ENCODE peak calls at places on chromosomes 4 and X, in six cellular contexts. D, O, Q, J, L and H are unnamed samples.
A peak's percentile ranks its signal among the peaks of the same experiment; 100 is the strongest.

GRCh38 chr4:174122705-174123104 is 160.8 kb downstream of the FBXO8 start:
- DNase-seq in D (no peak), O (no peak), Q (no peak), J (no peak), L (no peak), H (no peak)

GRCh38 chrX:153469811-153470410 is 465 bp downstream of the HAUS7 start:
- DNase-seq in D (peak; percentile 65), O (no peak), Q (no peak), J (no peak), L (no peak), H (no peak)

GRCh38 chrX:136674270-136674986 is 26.5 kb downstream of the CD40LG start:
- DNase-seq in D (no peak), O (no peak), Q (no peak), J (no peak), L (no peak), H (no peak)

GRCh38 chr4:77349361-77349760 is 192.4 kb downstream of the CCNG2 start:
- DNase-seq in D (no peak), O (no peak), Q (no peak), J (no peak), L (no peak), H (no peak)

GRCh38 chr4:17587094-17587822 is 10.3 kb downstream of the LAP3 start:
- DNase-seq in D (no peak), O (peak; percentile 34), Q (no peak), J (no peak), L (no peak), H (no peak)

GRCh38 chr4:40581254-40582140 is 48.2 kb downstream of the RBM47 start:
- DNase-seq in D (no peak), O (no peak), Q (no peak), J (no peak), L (no peak), H (no peak)

GRCh38 chr4:70746179-70746839 is 24.5 kb downstream of the RUFY3 start:
- DNase-seq in D (no peak), O (no peak), Q (no peak), J (no peak), L (no peak), H (no peak)

GRCh38 chrX:75746891-75747639 is 38.0 kb downstream of the MAGEE2 start:
- DNase-seq in D (no peak), O (peak; percentile 1), Q (no peak), J (no peak), L (peak; percentile 45), H (peak; percentile 15)

GRCh38 chr4:15004701-15005301 is 2.5 kb downstream of the CPEB2 start:
- DNase-seq in D (peak; percentile 45), O (peak; percentile 20), Q (no peak), J (no peak), L (peak; percentile 58), H (peak; percentile 39)

GRCh38 chr4:11428701-11429571 is at the start of gene HS3ST1:
- DNase-seq in D (no peak), O (no peak), Q (peak; percentile 94), J (no peak), L (peak; percentile 89), H (peak; percentile 78)

GRCh38 chr4:48017108-48017527 is 546 bp downstream of the NIPAL1 start:
- DNase-seq in D (peak; percentile 58), O (no peak), Q (peak; percentile 51), J (no peak), L (peak; percentile 72), H (no peak)

GRCh38 chr4:141668200-141668599 is 31.8 kb downstream of the IL15 start:
- DNase-seq in D (no peak), O (no peak), Q (no peak), J (no peak), L (no peak), H (no peak)

GRCh38 chr4:106160560-106160959 is 155.4 kb downstream of the TBCK start:
- DNase-seq in D (no peak), O (no peak), Q (no peak), J (no peak), L (no peak), H (no peak)

GRCh38 chr4:110059556-110060191 is 138.7 kb downstream of the ELOVL6 start:
- DNase-seq in D (no peak), O (no peak), Q (no peak), J (peak; percentile 54), L (no peak), H (no peak)

GRCh38 chr4:35604724-35605123 is 639.6 kb downstream of the ARAP2 start:
- DNase-seq in D (no peak), O (no peak), Q (no peak), J (no peak), L (no peak), H (no peak)

GRCh38 chr4:163901305-163901704 is 406.8 kb downstream of the TMA16 start:
- DNase-seq in D (no peak), O (no peak), Q (no peak), J (no peak), L (no peak), H (no peak)

GRCh38 chrX:40806511-40807220 is 71.3 kb upstream of the MED14 start:
- DNase-seq in D (peak; percentile 27), O (no peak), Q (no peak), J (no peak), L (no peak), H (no peak)

GRCh38 chrX:63661676-63662075 is 123.3 kb downstream of the ARHGEF9 start:
- DNase-seq in D (no peak), O (no peak), Q (no peak), J (no peak), L (no peak), H (no peak)

GRCh38 chr4:37689353-37689752 is 3.2 kb upstream of the RELL1 start:
- DNase-seq in D (no peak), O (no peak), Q (no peak), J (no peak), L (no peak), H (no peak)

GRCh38 chr4:41645716-41646115 is 102.8 kb downstream of the PHOX2B start:
- DNase-seq in D (no peak), O (no peak), Q (no peak), J (no peak), L (no peak), H (no peak)

GRCh38 chr4:41644915-41645295 is 103.6 kb downstream of the PHOX2B start:
- DNase-seq in D (no peak), O (no peak), Q (no peak), J (no peak), L (no peak), H (no peak)

GRCh38 chr4:41646862-41647261 is 101.7 kb downstream of the PHOX2B start:
- DNase-seq in D (no peak), O (no peak), Q (no peak), J (no peak), L (no peak), H (no peak)

GRCh38 chr4:41647368-41647767 is 101.2 kb downstream of the PHOX2B start:
- DNase-seq in D (no peak), O (no peak), Q (no peak), J (no peak), L (no peak), H (no peak)

DNA sequence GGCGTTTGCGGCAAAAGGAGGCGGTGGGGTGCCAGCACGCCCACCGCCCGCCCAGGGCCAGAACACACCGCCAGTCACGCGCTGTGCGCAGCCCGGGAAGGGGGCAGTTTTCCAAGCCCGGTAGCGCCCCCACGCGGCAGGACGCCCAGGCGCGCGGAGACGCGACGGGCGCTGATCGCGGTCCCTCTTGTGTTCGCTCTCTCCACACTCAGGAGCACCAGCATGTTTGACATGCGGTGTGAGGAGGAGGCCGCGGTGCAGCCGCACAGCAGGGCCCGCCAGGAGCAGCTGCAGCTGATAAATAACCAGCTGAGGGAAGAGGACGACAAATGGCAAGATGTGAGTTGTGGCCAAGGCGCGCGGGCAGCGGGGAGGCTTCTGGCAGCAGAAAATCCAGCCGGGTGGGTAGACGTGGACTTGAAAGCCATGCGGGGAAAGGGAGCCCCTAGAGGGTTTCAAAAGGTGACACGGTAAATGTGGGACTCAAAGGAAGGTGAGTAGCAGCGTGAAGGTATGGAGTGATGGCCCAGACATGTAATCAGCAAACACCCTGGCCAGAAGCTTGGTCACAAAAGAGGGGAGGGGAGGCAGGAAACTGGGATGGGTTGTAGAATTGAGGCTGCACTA is 104.1 kb downstream of the PHOX2B start:
- DNase-seq in D (peak; percentile 57), O (peak; percentile 3), Q (no peak), J (no peak), L (peak; percentile 99), H (peak; percentile 55)
- TF ChIP-seq ZNF274 in D (no peak), O (no peak), Q (no peak), J (no peak), L (no peak), H (no peak)

GRCh38 chr4:122826000-122826595 is 533 bp upstream of the FGF2 start:
- DNase-seq in D (no peak), O (no peak), Q (no peak), J (no peak), L (no peak), H (no peak)

GRCh38 chr4:122822466-122822865 is 4.2 kb upstream of the FGF2 start:
- DNase-seq in D (no peak), O (no peak), Q (no peak), J (no peak), L (no peak), H (no peak)

GRCh38 chr4:122826596-122827257 is at the start of gene FGF2:
- DNase-seq in D (peak; percentile 60), O (no peak), Q (no peak), J (no peak), L (peak; percentile 84), H (peak; percentile 23)

GRCh38 chr4:122823476-122823875 is 3.2 kb upstream of the FGF2 start:
- DNase-seq in D (no peak), O (no peak), Q (no peak), J (no peak), L (no peak), H (no peak)

GRCh38 chr4:122824616-122825015 is 2.0 kb upstream of the FGF2 start:
- DNase-seq in D (no peak), O (no peak), Q (no peak), J (no peak), L (no peak), H (no peak)
- TF ChIP-seq ZNF274 in D (no peak), O (no peak), Q (no peak), J (no peak), L (no peak), H (no peak)

GRCh38 chrX:3257471-3257870 is 89.0 kb downstream of the MXRA5 start:
- DNase-seq in D (no peak), O (no peak), Q (no peak), J (no peak), L (no peak), H (no peak)

GRCh38 chrX:3268804-3269203 is 77.6 kb downstream of the MXRA5 start:
- DNase-seq in D (no peak), O (no peak), Q (no peak), J (no peak), L (no peak), H (no peak)

GRCh38 chrX:3263681-3264126 is 82.7 kb downstream of the MXRA5 start:
- DNase-seq in D (no peak), O (no peak), Q (no peak), J (no peak), L (no peak), H (no peak)

GRCh38 chrX:3262906-3263305 is 83.5 kb downstream of the MXRA5 start:
- DNase-seq in D (no peak), O (peak; percentile 6), Q (peak; percentile 28), J (no peak), L (no peak), H (no peak)
- TF ChIP-seq ZNF274 in D (no peak), O (no peak), Q (no peak), J (no peak), L (no peak), H (no peak)

DNA sequence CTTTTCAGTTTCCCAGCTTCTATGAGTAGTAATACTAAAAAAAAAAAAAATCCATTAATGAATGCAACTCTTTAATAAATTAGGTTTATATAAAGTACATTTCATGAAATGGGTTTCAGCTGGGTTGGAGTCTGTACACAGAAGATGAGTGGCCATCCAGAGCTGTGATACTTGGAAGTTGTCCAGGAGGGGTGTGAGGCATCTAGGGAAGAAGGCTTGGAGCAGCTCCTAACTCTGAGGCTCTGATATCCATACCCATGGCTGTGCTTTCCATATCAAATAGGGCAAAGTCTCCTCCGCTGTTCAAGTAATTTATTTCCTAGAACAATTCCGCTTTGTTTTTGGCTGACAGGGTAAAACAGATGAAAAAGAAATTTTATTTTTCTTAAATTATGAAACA is 423.3 kb upstream of the TENM3 start:
- DNase-seq in D (no peak), O (no peak), Q (no peak), J (no peak), L (no peak), H (no peak)
- TF ChIP-seq ZNF274 in D (no peak), O (no peak), Q (no peak), J (no peak), L (no peak), H (no peak)